ENCODE peak calls at places on chromosomes 4 and X, in eight cellular contexts. R, F, J, A, I, T, D and X are unnamed samples.

GRCh38 chr4:147409350-147409749 is 71.5 kb upstream of the EDNRA start:
- DNase-seq in T (no peak), D (no peak), I (no peak), J (no peak), A (no peak), R (no peak), F (no peak), X (no peak)

GRCh38 chr4:81173213-81173612 is 41.8 kb downstream of the PRKG2 start:
- DNase-seq in T (no peak), D (no peak), J (no peak), A (no peak), I (no peak), F (peak), R (no peak), X (no peak)

GRCh38 chr4:123363729-123364128 is 32.9 kb upstream of the SPRY1 start:
- DNase-seq in I (no peak), F (no peak), A (peak), J (no peak), T (no peak), D (no peak), R (no peak), X (no peak)

GRCh38 chrX:9899640-9900075 is 67.5 kb upstream of the CLDN34 start:
- DNase-seq in I (no peak), T (peak), R (no peak), F (peak), J (no peak), D (no peak), A (no peak), X (no peak)

GRCh38 chr4:1722551-1723071 is 1.3 kb downstream of the TACC3 start:
- DNase-seq in R (no peak), F (no peak), A (no peak), J (no peak), D (no peak), T (no peak), I (peak), X (no peak)

GRCh38 chr4:159142254-159142653 is 39.4 kb downstream of the RAPGEF2 start:
- DNase-seq in D (no peak), F (peak), A (no peak), J (no peak), R (no peak), I (no peak), T (no peak), X (peak)

GRCh38 chr4:94931626-94932025 is 173.9 kb downstream of the BMPR1B start:
- DNase-seq in A (no peak), T (peak), R (no peak), I (peak), J (no peak), D (no peak), F (no peak), X (no peak)

GRCh38 chr4:134276476-134276875 is 74.9 kb upstream of the PABPC4L start:
- DNase-seq in T (no peak), I (no peak), A (no peak), J (no peak), R (no peak), F (no peak), D (no peak), X (no peak)

GRCh38 chr4:80143305-80143679 is 54.0 kb upstream of the PRDM8 start:
- DNase-seq in D (no peak), I (no peak), A (no peak), J (no peak), T (no peak), F (no peak), R (no peak), X (no peak)

GRCh38 chr4:21801661-21802355 is 146.8 kb downstream of the KCNIP4 start:
- DNase-seq in A (no peak), I (no peak), D (no peak), J (no peak), R (no peak), T (no peak), F (peak), X (peak)

GRCh38 chr4:1112174-1112820 is 1.1 kb downstream of the RNF212 start:
- DNase-seq in R (peak), F (no peak), D (no peak), A (no peak), J (no peak), I (peak), T (no peak), X (no peak)

GRCh38 chrX:127574829-127575228 is 477.4 kb downstream of the ACTRT1 start:
- DNase-seq in I (no peak), J (no peak), A (no peak), F (no peak), D (no peak), R (no peak), T (no peak), X (no peak)

GRCh38 chrX:9341305-9342201 is 123.3 kb upstream of the TBL1X start:
- DNase-seq in D (no peak), I (peak), F (peak), J (peak), T (peak), R (peak), A (peak), X (peak)

GRCh38 chr4:102868153-102868781 is 525 bp upstream of the CISD2 start:
- DNase-seq in A (peak), R (no peak), T (no peak), J (no peak), I (no peak), F (no peak), D (no peak), X (no peak)

GRCh38 chrX:47482512-47483309 is at the start of gene ZNF41:
- DNase-seq in F (peak), A (peak), J (peak), I (peak), T (peak), R (peak), D (peak), X (peak)

GRCh38 chrX:82320554-82320953 is 1118.7 kb downstream of the SH3BGRL start:
- DNase-seq in R (no peak), I (no peak), D (no peak), F (no peak), T (peak), J (peak), A (no peak), X (no peak)

GRCh38 chr4:99059550-99059949 is 29.0 kb downstream of the ADH5 start:
- DNase-seq in D (no peak), J (no peak), R (no peak), A (no peak), T (no peak), I (no peak), F (no peak), X (no peak)

GRCh38 chr4:31051565-31051964 is 331.4 kb downstream of the PCDH7 start:
- DNase-seq in R (no peak), T (no peak), A (no peak), I (no peak), J (no peak), F (no peak), D (no peak), X (no peak)

GRCh38 chr4:38509551-38509950 is 154.4 kb upstream of the KLF3 start:
- DNase-seq in R (no peak), F (no peak), T (no peak), J (no peak), D (no peak), I (no peak), A (no peak), X (no peak)

GRCh38 chr4:680931-681645 is 6.7 kb downstream of the MYL5 start:
- DNase-seq in A (no peak), F (peak), I (peak), T (peak), J (peak), D (no peak), R (peak), X (peak)

GRCh38 chrX:114976321-114976720 is 41.1 kb downstream of the IL13RA2 start:
- DNase-seq in I (no peak), R (no peak), A (no peak), D (no peak), T (no peak), J (no peak), F (peak), X (peak)

GRCh38 chr4:56215138-56215793 is 172.0 kb downstream of the AASDH start:
- DNase-seq in D (no peak), A (no peak), F (no peak), R (no peak), I (no peak), T (no peak), J (peak), X (peak)

GRCh38 chrX:70452143-70452733 is 7.6 kb downstream of the DLG3 start:
- DNase-seq in T (peak), D (peak), J (peak), I (peak), A (peak), F (peak), R (peak), X (peak)

GRCh38 chrX:107741318-107741813 is 34.2 kb downstream of the TSC22D3 start:
- DNase-seq in R (no peak), A (no peak), J (no peak), D (no peak), F (peak), I (no peak), T (no peak), X (no peak)

GRCh38 chrX:78314561-78314960 is 12.8 kb downstream of the CYSLTR1 start:
- DNase-seq in R (no peak), D (no peak), J (no peak), F (no peak), I (no peak), A (no peak), T (no peak), X (peak)

GRCh38 chr4:36264205-36264826 is 17.1 kb upstream of the DTHD1 start:
- DNase-seq in I (no peak), D (no peak), F (no peak), T (no peak), R (no peak), A (no peak), J (no peak), X (no peak)

GRCh38 chrX:96438803-96439202 is 245.8 kb upstream of the DIAPH2 start:
- DNase-seq in D (no peak), T (no peak), A (no peak), I (no peak), R (no peak), F (peak), J (no peak), X (no peak)

GRCh38 chr4:152112887-152113286 is 352.1 kb upstream of the GATB start:
- DNase-seq in R (no peak), T (no peak), A (no peak), J (no peak), I (no peak), D (no peak), F (no peak), X (no peak)

GRCh38 chr4:156581282-156581681 is 390.3 kb downstream of the PDGFC start:
- DNase-seq in J (no peak), T (no peak), R (no peak), I (no peak), D (no peak), F (no peak), A (no peak), X (no peak)

GRCh38 chr4:109355835-109356234 is 53.4 kb upstream of the COL25A1 start:
- DNase-seq in I (no peak), T (no peak), J (no peak), D (no peak), A (no peak), F (no peak), R (no peak), X (no peak)

GRCh38 chrX:65601530-65602281 is 65.7 kb upstream of the MSN start:
- DNase-seq in D (no peak), T (no peak), A (peak), R (no peak), J (peak), I (no peak), F (peak), X (peak)

GRCh38 chr4:54998991-54999390 is 126.4 kb downstream of the KDR start:
- DNase-seq in F (peak), T (peak), J (peak), D (no peak), R (peak), I (no peak), A (no peak), X (peak)

GRCh38 chrX:123340691-123341090 is 156.6 kb downstream of the GRIA3 start:
- DNase-seq in J (peak), A (no peak), I (no peak), R (no peak), T (peak), F (peak), D (no peak), X (no peak)

GRCh38 chrX:34521563-34521962 is 135.5 kb downstream of the TMEM47 start:
- DNase-seq in A (no peak), I (no peak), F (peak), R (peak), J (no peak), T (peak), D (no peak), X (peak)

GRCh38 chrX:130999360-130999759 is 58.8 kb upstream of the ARHGAP36 start:
- DNase-seq in F (no peak), I (no peak), D (no peak), A (no peak), R (no peak), J (no peak), T (no peak), X (no peak)

GRCh38 chr4:109966891-109967481 is 54.3 kb downstream of the EGF start:
- DNase-seq in T (no peak), F (no peak), A (no peak), J (no peak), R (no peak), I (no peak), D (no peak), X (peak)

GRCh38 chr4:183200453-183200852 is 101.4 kb downstream of the WWC2 start:
- DNase-seq in T (peak), R (no peak), D (no peak), I (no peak), J (no peak), F (peak), A (no peak), X (peak)

GRCh38 chr4:38574559-38575333 is 89.3 kb upstream of the KLF3 start:
- DNase-seq in D (no peak), T (no peak), R (no peak), F (peak), J (no peak), A (no peak), I (no peak), X (no peak)

GRCh38 chrX:10932842-10933440 is 178.2 kb upstream of the HCCS start:
- DNase-seq in R (no peak), T (no peak), A (no peak), D (no peak), J (no peak), I (peak), F (peak), X (peak)

GRCh38 chr4:139189417-139189749 is 12.4 kb upstream of the ELF2 start:
- DNase-seq in D (no peak), A (no peak), R (no peak), J (no peak), I (no peak), T (no peak), F (no peak), X (no peak)

GRCh38 chr4:139184129-139184528 is 7.1 kb upstream of the ELF2 start:
- DNase-seq in R (no peak), A (peak), I (no peak), F (peak), D (no peak), J (peak), T (no peak), X (peak)

GRCh38 chr4:139191373-139191772 is 14.4 kb upstream of the ELF2 start:
- DNase-seq in R (no peak), I (no peak), J (no peak), T (no peak), A (no peak), F (no peak), D (no peak), X (no peak)

GRCh38 chr4:139188648-139189416 is 11.8 kb upstream of the ELF2 start:
- DNase-seq in T (no peak), I (no peak), F (no peak), R (no peak), D (no peak), A (no peak), J (no peak), X (no peak)
- H2AFZ ChIP-seq in T (peak), I (no peak), F (no peak), R (peak), D (no peak), A (peak), J (no peak), X (no peak)

GRCh38 chr4:23967281-23967680 is 77.4 kb upstream of the PPARGC1A start:
- DNase-seq in T (no peak), J (no peak), D (no peak), A (no peak), F (no peak), R (no peak), I (no peak), X (no peak)

GRCh38 chr4:23958749-23959148 is 68.9 kb upstream of the PPARGC1A start:
- DNase-seq in R (no peak), D (no peak), F (no peak), J (no peak), T (no peak), I (no peak), A (no peak), X (no peak)

GRCh38 chr4:23966720-23967119 is 76.9 kb upstream of the PPARGC1A start:
- DNase-seq in A (peak), J (no peak), T (peak), F (no peak), R (peak), D (no peak), I (peak), X (no peak)

GRCh38 chr4:23959401-23960148 is 69.7 kb upstream of the PPARGC1A start:
- DNase-seq in I (no peak), F (no peak), A (no peak), J (no peak), R (no peak), T (no peak), D (no peak), X (no peak)

DNA sequence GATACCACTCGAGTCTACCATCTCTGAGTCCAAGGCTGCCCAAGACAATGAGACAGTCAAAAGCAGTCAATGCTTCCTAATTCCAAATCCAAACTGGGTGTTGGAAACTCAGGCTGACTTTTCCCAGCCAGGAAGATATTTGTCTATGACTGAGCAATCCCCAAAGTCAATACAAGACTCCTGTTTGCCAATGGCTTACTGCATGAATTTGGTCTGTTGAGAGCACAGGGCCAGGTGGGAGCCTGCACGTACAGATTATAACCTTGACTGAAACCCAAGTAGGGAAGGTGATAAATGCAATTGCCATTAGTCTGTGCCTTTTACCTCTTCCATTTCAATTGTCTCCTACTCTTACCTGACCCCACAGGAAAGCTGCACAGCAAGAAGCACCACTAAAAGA is 72.6 kb upstream of the PPARGC1A start:
- DNase-seq in J (peak), F (no peak), A (no peak), T (no peak), R (no peak), I (no peak), D (no peak), X (no peak)
- TF ChIP-seq EZH2phosphoT487 in J (no peak), F (no peak), A (no peak), T (no peak), R (no peak), I (no peak), D (no peak), X (no peak)

DNA sequence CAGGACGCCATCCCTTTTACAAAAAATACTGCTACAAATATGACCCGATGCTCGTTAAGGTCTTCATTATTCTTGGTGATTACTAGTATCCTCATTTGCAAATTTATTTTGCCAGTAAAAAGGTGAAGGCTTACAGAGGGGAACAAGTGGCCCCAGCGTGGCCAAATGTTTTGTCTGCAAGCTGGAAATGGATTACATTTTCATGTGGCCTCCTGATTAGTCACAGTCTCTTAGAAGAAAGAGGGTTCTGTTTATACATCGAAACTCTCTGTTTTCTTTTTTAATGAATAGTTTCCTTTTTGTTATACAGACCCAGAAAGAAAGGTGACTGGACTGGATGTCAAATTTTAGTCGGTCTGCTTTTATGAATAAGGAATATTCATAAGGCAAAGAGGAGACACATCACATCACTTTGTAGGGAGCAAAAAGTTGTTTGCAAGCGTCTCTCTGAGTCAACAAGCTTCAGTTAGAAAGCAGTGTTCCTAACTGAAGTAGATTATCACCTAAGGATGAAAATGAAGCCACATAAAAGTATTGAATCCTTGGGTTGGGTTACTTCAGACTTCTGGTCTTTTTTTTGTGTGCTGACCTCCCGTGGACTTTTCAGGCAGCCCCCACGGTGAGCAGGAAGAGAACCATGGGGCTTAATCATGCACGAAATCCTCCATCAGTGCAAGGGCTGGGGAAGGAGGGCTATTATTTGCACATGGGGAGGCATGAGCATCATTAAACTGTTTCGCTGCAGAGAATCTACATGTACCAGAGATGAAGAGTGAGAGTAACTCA is 125.6 kb downstream of the ARSF start:
- DNase-seq in F (peak), A (no peak), J (no peak), I (no peak), R (no peak), T (peak), D (no peak), X (no peak)
- H2AFZ ChIP-seq in F (no peak), A (no peak), J (no peak), I (peak), R (no peak), T (no peak), D (no peak), X (no peak)

GRCh38 chr4:82801910-82802521 is 3.4 kb upstream of the SCD5 start:
- DNase-seq in F (peak), A (peak), D (no peak), T (no peak), I (peak), J (no peak), R (no peak), X (peak)
- TF ChIP-seq EZH2phosphoT487 in F (no peak), A (no peak), D (no peak), T (no peak), I (no peak), J (no peak), R (no peak), X (no peak)

GRCh38 chr4:5773271-5773555 is 62.2 kb downstream of the EVC start:
- DNase-seq in F (peak), J (no peak), T (no peak), A (no peak), R (no peak), I (no peak), D (no peak), X (no peak)

GRCh38 chr4:5776510-5776909 is 65.5 kb downstream of the EVC start:
- DNase-seq in J (no peak), R (no peak), T (no peak), I (no peak), F (no peak), A (no peak), D (no peak), X (no peak)

GRCh38 chr4:5770051-5770450 is 59.0 kb downstream of the EVC start:
- DNase-seq in F (no peak), T (no peak), J (no peak), D (no peak), R (no peak), A (no peak), I (no peak), X (no peak)

GRCh38 chr4:5774416-5775056 is 63.5 kb downstream of the EVC start:
- DNase-seq in A (no peak), D (no peak), I (no peak), J (no peak), R (no peak), T (no peak), F (no peak), X (no peak)

GRCh38 chr4:5772528-5773270 is 61.7 kb downstream of the EVC start:
- DNase-seq in A (no peak), I (no peak), F (no peak), D (no peak), R (no peak), J (no peak), T (no peak), X (no peak)
- H2AFZ ChIP-seq in A (no peak), I (no peak), F (no peak), D (no peak), R (no peak), J (no peak), T (no peak), X (no peak)

GRCh38 chrX:44744828-44745227 is 99.0 kb upstream of the DUSP21 start:
- DNase-seq in I (no peak), F (no peak), A (no peak), J (no peak), R (no peak), T (no peak), D (no peak), X (no peak)

GRCh38 chrX:44747317-44747716 is 96.5 kb upstream of the DUSP21 start:
- DNase-seq in F (no peak), D (no peak), T (no peak), J (no peak), R (no peak), I (no peak), A (no peak), X (no peak)

GRCh38 chrX:44742480-44743155 is 101.2 kb upstream of the DUSP21 start:
- DNase-seq in J (peak), F (no peak), I (no peak), T (no peak), D (no peak), A (no peak), R (no peak), X (no peak)

GRCh38 chrX:44748014-44748413 is 95.8 kb upstream of the DUSP21 start:
- DNase-seq in D (no peak), T (no peak), I (peak), A (no peak), F (peak), R (no peak), J (no peak), X (peak)
- TF ChIP-seq EZH2phosphoT487 in D (no peak), T (no peak), I (no peak), A (no peak), F (no peak), R (no peak), J (no peak), X (no peak)